ENCODE peak calls at places on chromosomes 11 and 22, in five cellular contexts. A, N, D, V and P are unnamed samples.

GRCh38 chr11:133388975-133389568 is 143.2 kb downstream of the OPCML start:
- ATAC-seq in V (no peak), D (no peak), N (no peak), A (no peak), P (no peak)

GRCh38 chr11:76579047-76579751 is 91.3 kb downstream of the LRRC32 start:
- ATAC-seq in N (peak; percentile 72), A (no peak), D (peak; percentile 82), V (no peak), P (peak; percentile 47)

GRCh38 chr11:117071344-117071787 is 26.9 kb downstream of the SIK3 start:
- ATAC-seq in D (peak; percentile 57), V (no peak), N (peak; percentile 87), A (no peak), P (no peak)

GRCh38 chr11:114171257-114172054 is 111.9 kb downstream of the ZBTB16 start:
- ATAC-seq in D (peak; percentile 61), V (no peak), N (peak; percentile 63), A (no peak), P (peak; percentile 52)

GRCh38 chr11:73195191-73196007 is 22.7 kb upstream of the P2RY2 start:
- ATAC-seq in D (no peak), A (no peak), V (no peak), N (peak; percentile 50), P (no peak)

GRCh38 chr22:34414467-34415440 is 494.5 kb upstream of the LARGE1 start:
- ATAC-seq in D (no peak), V (peak; percentile 88), A (peak; percentile 38), N (no peak), P (no peak)

GRCh38 chr11:112157274-112157766 is 6.6 kb downstream of the IL18 start:
- ATAC-seq in A (peak; percentile 97), D (peak; percentile 67), N (peak; percentile 94), V (no peak), P (peak; percentile 88)

GRCh38 chr22:23878219-23878618 is 16.0 kb upstream of the MIF start:
- ATAC-seq in N (peak; percentile 91), D (peak; percentile 41), A (no peak), V (no peak), P (no peak)

GRCh38 chr22:37418627-37419369 is 8.5 kb downstream of the ELFN2 start:
- ATAC-seq in D (no peak), V (no peak), N (no peak), A (no peak), P (no peak)

GRCh38 chr22:29208879-29209623 is 3.4 kb downstream of the EMID1 start:
- ATAC-seq in A (no peak), V (peak; percentile 76), D (no peak), N (no peak), P (no peak)

GRCh38 chr11:43797866-43798265 is 82.8 kb upstream of the ALKBH3 start:
- ATAC-seq in A (no peak), D (no peak), V (no peak), N (no peak), P (no peak)

GRCh38 chr22:45731041-45731797 is 59.6 kb downstream of the ATXN10 start:
- ATAC-seq in V (no peak), N (no peak), A (no peak), D (no peak), P (no peak)

GRCh38 chr22:30823015-30823370 is 128.3 kb downstream of the OSBP2 start:
- ATAC-seq in D (peak; percentile 47), V (no peak), N (peak; percentile 60), A (no peak), P (no peak)

GRCh38 chr11:44857490-44857889 is 93.2 kb downstream of the TP53I11 start:
- ATAC-seq in A (no peak), V (no peak), D (peak; percentile 31), N (no peak), P (peak; percentile 39)

GRCh38 chr11:19345848-19346681 is 105.3 kb upstream of the E2F8 start:
- ATAC-seq in V (peak; percentile 42), A (peak; percentile 26), N (peak; percentile 71), D (peak; percentile 46), P (peak; percentile 46)

GRCh38 chr11:44484211-44484610 is 81.3 kb upstream of the CD82 start:
- ATAC-seq in A (no peak), V (no peak), N (no peak), D (peak; percentile 41), P (no peak)

GRCh38 chr11:12862761-12863469 is 146.2 kb upstream of the RASSF10 start:
- ATAC-seq in V (no peak), A (no peak), D (peak; percentile 49), N (peak; percentile 73), P (peak; percentile 42)